ENCODE peak calls at places on chromosomes 16 and 17, in five cellular contexts. X, I, E, B and J are unnamed samples.

GRCh38 chr16:87724490-87725291 is 41.1 kb downstream of the KLHDC4 start:
- DNase-seq in X (no peak), I (no peak), E (no peak), B (no peak), J (no peak)

GRCh38 chr17:66930933-66931332 is 33.6 kb upstream of the CACNG4 start:
- DNase-seq in X (no peak), I (peak), E (no peak), B (peak), J (no peak)

GRCh38 chr17:47973541-47973940 is 2.6 kb downstream of the CDK5RAP3 start:
- DNase-seq in X (no peak), I (no peak), E (no peak), B (no peak), J (no peak)

GRCh38 chr16:60137891-60138290 is 1403.8 kb upstream of the GOT2 start:
- DNase-seq in X (no peak), I (no peak), E (no peak), B (no peak), J (no peak)

GRCh38 chr17:4509402-4509801 is 10.7 kb downstream of the SPNS2 start:
- DNase-seq in X (no peak), I (no peak), E (no peak), B (no peak), J (no peak)

GRCh38 chr17:55601874-55602364 is 90.7 kb upstream of the SMIM36 start:
- DNase-seq in X (peak), I (peak), E (peak), B (peak), J (peak)

GRCh38 chr17:80426671-80427326 is 11.8 kb downstream of the ENDOV start:
- DNase-seq in X (peak), I (peak), E (peak), B (peak), J (peak)

GRCh38 chr17:79171152-79171551 is 96.5 kb downstream of the ENGASE start:
- DNase-seq in X (peak), I (no peak), E (no peak), B (no peak), J (no peak)

GRCh38 chr16:22782299-22782698 is 31.7 kb upstream of the HS3ST2 start:
- DNase-seq in X (no peak), I (no peak), E (no peak), B (no peak), J (no peak)

GRCh38 chr17:78885956-78886355 is 17.0 kb downstream of the CEP295NL start:
- DNase-seq in X (no peak), I (no peak), E (no peak), B (no peak), J (no peak)

GRCh38 chr16:89265647-89266046 is 48.1 kb downstream of the ZNF778 start:
- DNase-seq in X (no peak), I (no peak), E (no peak), B (no peak), J (no peak)

GRCh38 chr17:37447641-37448040 is 41.0 kb downstream of the TADA2A start:
- DNase-seq in X (peak), I (no peak), E (no peak), B (no peak), J (no peak)

GRCh38 chr16:81752225-81752875 is 26.7 kb upstream of the PLCG2 start:
- DNase-seq in X (peak), I (peak), E (no peak), B (no peak), J (no peak)

GRCh38 chr16:24070851-24071250 is 185.3 kb upstream of the CACNG3 start:
- DNase-seq in X (peak), I (peak), E (peak), B (peak), J (peak)

GRCh38 chr16:68508013-68508412 is 31.1 kb upstream of the ZFP90 start:
- DNase-seq in X (peak), I (no peak), E (no peak), B (no peak), J (no peak)

GRCh38 chr16:54576776-54577175 is 290.2 kb upstream of the IRX3 start:
- DNase-seq in X (no peak), I (no peak), E (no peak), B (no peak), J (no peak)

GRCh38 chr16:81314603-81315270 is at the start of gene GAN:
- DNase-seq in X (peak), I (peak), E (peak), B (peak), J (peak)

GRCh38 chr16:1356061-1356900 is 4.5 kb downstream of the GNPTG start:
- DNase-seq in X (no peak), I (no peak), E (no peak), B (no peak), J (no peak)
- H3K27ac ChIP-seq in X (no peak), I (no peak), E (no peak), B (no peak), J (no peak)

GRCh38 chr17:41680426-41681040 is 8.2 kb upstream of the EIF1 start:
- DNase-seq in X (no peak), I (no peak), E (no peak), B (no peak), J (no peak)

GRCh38 chr17:41681776-41682175 is 6.9 kb upstream of the EIF1 start:
- DNase-seq in X (no peak), I (no peak), E (no peak), B (no peak), J (no peak)

GRCh38 chr17:41678411-41678906 is 10.2 kb upstream of the EIF1 start:
- DNase-seq in X (no peak), I (no peak), E (no peak), B (no peak), J (peak)

GRCh38 chr17:41679740-41680425 is 8.8 kb upstream of the EIF1 start:
- DNase-seq in X (no peak), I (no peak), E (no peak), B (no peak), J (no peak)

DNA sequence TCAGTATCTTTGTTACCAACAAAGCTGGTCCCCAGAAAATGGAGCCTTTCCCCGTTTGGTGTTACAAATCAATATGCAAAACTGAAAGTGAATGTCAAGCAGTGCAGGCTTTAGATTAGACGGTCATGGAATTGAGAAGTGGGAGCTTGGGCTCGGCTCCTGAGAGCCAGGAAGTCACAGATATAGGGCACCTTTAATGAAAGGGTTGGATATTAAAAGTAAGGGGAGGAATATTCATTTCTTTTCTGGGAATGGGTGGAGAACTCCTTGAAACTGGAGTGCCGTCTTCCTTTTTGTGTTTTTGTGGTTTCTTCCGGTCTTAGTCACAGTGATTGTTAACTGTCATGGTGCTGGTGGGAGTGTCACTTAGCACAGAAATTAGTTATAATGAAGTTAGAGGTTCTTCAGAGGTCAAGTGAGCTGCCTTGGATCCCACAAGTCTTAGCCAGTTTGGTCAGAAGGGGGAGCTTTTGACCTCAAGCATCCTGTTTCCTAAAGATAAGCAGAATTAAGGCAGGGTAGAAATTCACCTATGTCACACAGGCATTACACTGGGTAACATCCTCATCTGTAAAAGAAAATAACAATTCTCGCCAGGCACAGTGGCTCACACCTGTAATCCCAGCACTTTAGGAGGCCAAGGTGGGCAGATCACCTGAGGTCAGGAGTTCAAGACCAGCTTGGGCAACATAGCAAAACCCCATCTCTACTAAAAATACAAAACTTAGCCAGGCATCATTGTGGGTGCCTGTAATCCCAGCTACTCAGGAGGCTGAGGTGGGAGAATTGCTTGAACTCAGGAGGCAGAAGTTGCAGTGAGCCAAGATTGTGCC is 9.6 kb upstream of the EIF1 start:
- DNase-seq in X (peak), I (peak), E (no peak), B (no peak), J (peak)
- H3K27ac ChIP-seq in X (peak), I (peak), E (no peak), B (no peak), J (peak)

DNA sequence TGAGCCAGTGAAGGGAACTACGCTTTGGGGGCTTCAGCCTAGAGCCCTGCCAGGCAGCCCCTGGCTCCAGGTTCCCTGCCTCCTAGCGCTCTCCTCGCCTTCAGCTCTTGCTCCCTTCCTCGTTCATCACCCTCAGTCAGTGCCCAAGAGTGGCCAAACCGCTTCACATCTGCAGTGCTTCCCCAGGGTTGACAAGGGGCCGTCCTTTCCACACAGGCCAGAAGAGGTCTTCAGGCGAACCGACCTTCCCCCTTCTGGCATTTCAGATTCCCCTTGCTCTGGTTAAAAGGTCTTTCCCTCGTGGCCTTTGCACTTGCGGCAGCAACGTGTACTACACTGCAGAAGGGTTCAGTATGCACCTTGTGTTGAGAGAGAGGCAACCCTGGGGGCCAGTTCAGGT is 4.1 kb downstream of the RASD1 start:
- DNase-seq in X (no peak), I (no peak), E (no peak), B (no peak), J (no peak)
- H3K27ac ChIP-seq in X (no peak), I (no peak), E (no peak), B (no peak), J (no peak)

GRCh38 chr17:82891911-82892310 is 52.1 kb upstream of the ZNF750 start:
- DNase-seq in X (no peak), I (no peak), E (no peak), B (no peak), J (no peak)
- H3K27ac ChIP-seq in X (no peak), I (no peak), E (no peak), B (no peak), J (no peak)